ENCODE peak calls at places on chromosomes 2 and 18, in nine cellular contexts. C is A549, L is spleen, H is ovary, V is thoracic aorta, G is epithelial cell of esophagus, Q is fibroblast of mammary gland, X is kidney, U is PC-3. S is an unnamed sample.

GRCh38 chr18:36663312-36663711 is 165.5 kb downstream of the TPGS2 start:
- DNase-seq in C (no peak), L (no peak), H (no peak), V (no peak), G (peak; percentile 38), Q (peak; percentile 20), X (no peak), U (no peak), S (no peak)

GRCh38 chr2:19900536-19901200 is 1.1 kb downstream of the TTC32 start:
- DNase-seq in C (peak; percentile 35), L (no peak), H (no peak), V (no peak), G (peak; percentile 41), Q (peak; percentile 33), X (no peak), U (peak; percentile 43), S (peak; percentile 30)

GRCh38 chr2:181752301-181752700 is 72.0 kb upstream of the NEUROD1 start:
- DNase-seq in C (no peak), L (no peak), H (no peak), V (no peak), G (no peak), Q (no peak), X (no peak), U (no peak), S (no peak)

GRCh38 chr2:116094196-116094595 is 1651.8 kb downstream of the DPP10 start:
- DNase-seq in C (no peak), L (no peak), H (no peak), V (no peak), G (no peak), Q (no peak), X (no peak), U (no peak), S (peak; percentile 6)

GRCh38 chr2:96097951-96098823 is 18.2 kb downstream of the ADRA2B start:
- DNase-seq in C (no peak), L (peak; percentile 44), H (no peak), V (no peak), G (no peak), Q (no peak), X (peak; percentile 29), U (no peak), S (no peak)

GRCh38 chr2:168397629-168398028 is 58.4 kb upstream of the CERS6 start:
- DNase-seq in C (no peak), L (no peak), H (no peak), V (no peak), G (no peak), Q (peak; percentile 43), X (no peak), U (no peak), S (no peak)

GRCh38 chr18:427005-427404 is 73.5 kb downstream of the COLEC12 start:
- DNase-seq in C (peak; percentile 4), L (no peak), H (peak; percentile 36), V (no peak), G (no peak), Q (peak; percentile 96), X (no peak), U (no peak), S (peak; percentile 9)

GRCh38 chr2:240921319-240922233 is 15.4 kb downstream of the CROCC2 start:
- DNase-seq in C (peak; percentile 58), L (peak; percentile 65), H (peak; percentile 65), V (peak; percentile 37), G (peak; percentile 77), Q (peak; percentile 96), X (peak; percentile 75), U (peak; percentile 71), S (peak; percentile 92)

GRCh38 chr18:79318142-79318673 is 77.5 kb upstream of the NFATC1 start:
- DNase-seq in C (no peak), L (no peak), H (no peak), V (no peak), G (no peak), Q (no peak), X (no peak), U (no peak), S (no peak)

GRCh38 chr18:79321625-79322024 is 74.1 kb upstream of the NFATC1 start:
- DNase-seq in C (no peak), L (no peak), H (no peak), V (no peak), G (no peak), Q (peak; percentile 34), X (no peak), U (no peak), S (peak; percentile 10)

GRCh38 chr18:79320216-79320615 is 75.5 kb upstream of the NFATC1 start:
- DNase-seq in C (no peak), L (no peak), H (no peak), V (no peak), G (no peak), Q (no peak), X (no peak), U (no peak), S (no peak)

GRCh38 chr18:79315589-79315988 is 80.1 kb upstream of the NFATC1 start:
- DNase-seq in C (no peak), L (no peak), H (no peak), V (no peak), G (no peak), Q (no peak), X (no peak), U (no peak), S (no peak)

GRCh38 chr18:79317718-79318117 is 78.0 kb upstream of the NFATC1 start:
- DNase-seq in C (no peak), L (no peak), H (no peak), V (no peak), G (no peak), Q (no peak), X (no peak), U (peak; percentile 17), S (no peak)
- TF ChIP-seq CTCF in C (no peak), L (no peak), H (no peak), V (no peak), G (no peak), Q (peak; percentile 2), X (no peak), U (no peak), S (no peak)

DNA sequence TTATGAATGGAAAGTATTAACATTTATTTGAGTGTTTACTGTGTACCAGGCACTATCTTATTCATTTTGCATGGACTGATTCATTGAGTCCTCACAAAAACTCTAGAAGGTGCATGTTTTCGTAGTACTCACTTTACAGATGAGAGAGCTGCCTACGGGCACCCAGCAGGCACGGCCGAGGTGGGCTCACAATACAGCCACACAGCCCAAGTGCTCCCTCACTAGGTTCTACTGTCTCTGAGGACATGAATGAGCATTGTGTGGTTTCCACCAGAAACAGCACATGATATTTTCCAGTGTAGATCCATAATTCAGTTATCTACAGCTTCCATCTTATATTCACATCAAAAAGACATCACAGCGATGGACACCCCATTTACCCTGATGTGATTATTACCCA is 101.4 kb downstream of the FTCDNL1 start:
- DNase-seq in C (no peak), L (no peak), H (no peak), V (no peak), G (no peak), Q (no peak), X (no peak), U (no peak), S (no peak)
- TF ChIP-seq CTCF in C (no peak), L (no peak), H (no peak), V (no peak), G (no peak), Q (no peak), X (no peak), U (no peak), S (no peak)

GRCh38 chr2:173583196-173583595 is 228.5 kb downstream of the CDCA7 start:
- DNase-seq in C (no peak), L (no peak), H (no peak), V (no peak), G (no peak), Q (no peak), X (no peak), U (no peak), S (no peak)

GRCh38 chr2:173588931-173589369 is 234.3 kb downstream of the CDCA7 start:
- DNase-seq in C (peak; percentile 51), L (no peak), H (no peak), V (no peak), G (peak; percentile 41), Q (peak; percentile 7), X (no peak), U (peak; percentile 65), S (peak; percentile 35)

GRCh38 chr2:173584000-173584399 is 229.3 kb downstream of the CDCA7 start:
- DNase-seq in C (no peak), L (no peak), H (no peak), V (no peak), G (no peak), Q (no peak), X (no peak), U (no peak), S (no peak)

GRCh38 chr2:173580869-173581268 is 226.2 kb downstream of the CDCA7 start:
- DNase-seq in C (no peak), L (no peak), H (no peak), V (no peak), G (no peak), Q (no peak), X (no peak), U (no peak), S (no peak)

DNA sequence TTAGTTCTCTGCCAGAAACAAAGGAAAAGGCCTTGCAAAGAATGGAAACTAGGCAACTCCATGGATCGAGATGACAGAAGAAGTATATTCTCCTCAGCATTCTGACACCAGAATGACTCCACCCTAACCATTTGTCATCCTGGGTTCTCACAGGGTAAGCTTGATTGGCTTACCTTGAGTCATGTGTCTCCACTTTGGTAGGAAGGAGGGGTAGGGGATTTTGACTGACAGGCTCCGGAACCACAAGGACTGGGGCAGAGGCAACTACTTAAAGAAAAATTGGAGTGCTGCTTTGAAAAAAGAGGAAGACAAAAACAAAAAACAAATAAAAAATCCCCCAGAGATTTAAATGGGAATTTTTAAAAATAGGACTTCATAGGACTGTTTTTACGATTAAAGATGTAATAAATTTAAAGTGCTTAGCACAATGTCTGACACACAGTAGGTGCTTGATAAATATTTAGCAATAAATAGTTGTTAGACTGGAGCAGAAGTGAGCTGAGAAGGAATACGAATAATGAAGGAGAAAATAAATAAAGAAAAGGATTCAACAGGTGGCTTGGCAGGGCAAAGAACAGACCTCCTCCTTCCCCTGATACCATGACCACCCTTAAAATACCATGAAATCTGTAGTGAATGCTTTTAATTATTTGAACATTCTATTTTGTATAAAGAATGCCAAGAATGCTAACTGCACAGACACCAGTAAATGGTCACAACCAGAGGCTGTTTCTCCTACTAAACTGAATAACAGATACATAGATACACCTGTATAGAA is 230.2 kb downstream of the CDCA7 start:
- DNase-seq in C (no peak), L (no peak), H (no peak), V (no peak), G (no peak), Q (no peak), X (no peak), U (peak; percentile 57), S (no peak)
- TF ChIP-seq CTCF in C (no peak), L (no peak), H (no peak), V (no peak), G (no peak), Q (no peak), X (no peak), U (no peak), S (no peak)

DNA sequence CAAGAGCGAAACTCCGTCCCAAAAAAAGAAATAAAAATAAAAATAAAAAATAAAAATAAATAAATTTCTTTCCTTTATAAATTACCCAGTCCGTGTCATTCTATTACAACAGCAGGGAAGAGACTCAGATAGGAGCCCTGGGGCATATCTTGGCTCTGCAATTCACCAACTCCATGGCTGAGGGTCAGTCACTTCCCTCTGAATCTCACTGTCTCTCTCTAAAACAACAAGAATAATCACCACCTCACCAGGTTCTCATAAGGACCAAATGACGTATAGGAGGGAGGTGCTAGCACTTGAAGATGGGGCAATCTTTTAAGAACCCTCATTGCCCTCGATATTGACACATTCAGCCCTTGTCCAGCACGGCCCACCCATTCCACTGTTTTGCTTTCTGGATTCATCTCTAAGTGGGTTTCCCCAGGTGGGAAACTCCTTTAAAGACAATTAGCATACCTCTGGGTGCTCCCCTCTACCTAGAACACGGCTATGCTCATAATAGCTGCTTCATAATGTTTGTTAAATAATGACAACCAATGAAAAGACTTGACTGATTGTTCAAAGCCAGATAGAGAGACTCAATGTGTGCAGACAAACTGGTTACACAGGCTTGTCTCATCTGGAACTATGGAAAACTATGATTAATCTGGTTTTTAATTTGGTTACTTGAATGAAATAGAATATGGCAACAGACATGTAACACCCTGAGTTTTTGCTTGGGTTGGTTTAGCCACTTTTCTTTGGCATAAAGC is 15.1 kb downstream of the MYCN start:
- DNase-seq in C (no peak), L (no peak), H (no peak), V (no peak), G (peak; percentile 30), Q (no peak), X (no peak), U (no peak), S (no peak)
- TF ChIP-seq CTCF in C (no peak), L (no peak), H (no peak), V (no peak), G (no peak), Q (no peak), X (no peak), U (no peak), S (no peak)